ENCODE peak calls at places on chromosomes 12 and 14, in five cellular contexts. Y, R, L, M and V are unnamed samples.
A peak's percentile ranks its signal among the peaks of the same experiment; 100 is the strongest.

GRCh38 chr12:46373303-46374182 is 970 bp upstream of the SLC38A2 start:
- DNase-seq in L (peak; percentile 68), Y (no peak), M (peak; percentile 54), R (no peak), V (peak; percentile 60)

GRCh38 chr12:116376354-116377193 is 99.1 kb upstream of the MED13L start:
- DNase-seq in R (no peak), Y (no peak), M (no peak), L (peak; percentile 83), V (no peak)

GRCh38 chr12:124647316-124647715 is 79.9 kb upstream of the NCOR2 start:
- DNase-seq in Y (no peak), L (no peak), R (no peak), M (no peak), V (no peak)

GRCh38 chr14:64979336-64980074 is 7.2 kb upstream of the FNTB start:
- DNase-seq in L (peak; percentile 77), Y (no peak), M (no peak), R (no peak), V (no peak)

GRCh38 chr12:73935817-73936216 is 601.8 kb upstream of the ATXN7L3B start:
- DNase-seq in M (no peak), Y (no peak), R (no peak), L (no peak), V (no peak)

GRCh38 chr12:109731806-109732205 is 18.2 kb downstream of the FAM222A start:
- DNase-seq in M (no peak), Y (no peak), R (no peak), L (no peak), V (no peak)

GRCh38 chr12:117048585-117048904 is 50.7 kb downstream of the TESC start:
- DNase-seq in M (no peak), Y (no peak), L (no peak), R (no peak), V (no peak)

GRCh38 chr14:36663404-36664321 is 2.0 kb downstream of the PAX9 start:
- DNase-seq in Y (no peak), L (no peak), R (no peak), M (no peak), V (no peak)

GRCh38 chr12:2311001-2311778 is 258.4 kb downstream of the CACNA1C start:
- DNase-seq in L (peak; percentile 80), R (no peak), Y (no peak), M (no peak), V (no peak)

GRCh38 chr12:2282321-2282720 is 229.5 kb downstream of the CACNA1C start:
- DNase-seq in L (no peak), M (no peak), R (no peak), Y (no peak), V (no peak)

GRCh38 chr12:43044241-43044640 is 454.7 kb upstream of the PRICKLE1 start:
- DNase-seq in R (no peak), L (no peak), Y (no peak), M (no peak), V (no peak)

GRCh38 chr14:35821546-35822411 is 4.4 kb upstream of the BRMS1L start:
- DNase-seq in Y (peak; percentile 52), M (no peak), R (no peak), L (peak; percentile 45), V (no peak)

GRCh38 chr12:79380402-79380801 is 310.4 kb downstream of the PAWR start:
- DNase-seq in Y (no peak), R (no peak), M (no peak), L (no peak), V (no peak)

GRCh38 chr14:47744155-47744554 is 68.8 kb upstream of the MDGA2 start:
- DNase-seq in Y (no peak), L (no peak), R (no peak), M (no peak), V (no peak)

GRCh38 chr12:41213107-41213506 is 25.0 kb downstream of the PDZRN4 start:
- DNase-seq in M (no peak), R (no peak), Y (no peak), L (no peak), V (no peak)

GRCh38 chr12:111276189-111276588 is 92.7 kb downstream of the PHETA1 start:
- DNase-seq in R (no peak), M (no peak), Y (no peak), L (peak; percentile 5), V (no peak)

GRCh38 chr12:84397279-84397678 is 515.3 kb downstream of the SLC6A15 start:
- DNase-seq in L (no peak), R (no peak), Y (no peak), M (no peak), V (no peak)

GRCh38 chr14:23110579-23111375 is 6.0 kb upstream of the CIROP start:
- DNase-seq in Y (no peak), R (no peak), M (no peak), L (no peak), V (no peak)

GRCh38 chr14:103127356-103127755 is 4.1 kb downstream of the TNFAIP2 start:
- DNase-seq in M (no peak), L (no peak), Y (no peak), R (no peak), V (peak; percentile 79)

GRCh38 chr12:50765325-50765911 is 1.5 kb downstream of the ATF1 start:
- DNase-seq in L (peak; percentile 56), R (no peak), Y (peak; percentile 75), M (no peak), V (no peak)

GRCh38 chr14:54902521-54903420 is at the start of gene GCH1:
- DNase-seq in R (peak; percentile 12), M (peak; percentile 56), Y (no peak), L (peak; percentile 16), V (peak; percentile 93)

DNA sequence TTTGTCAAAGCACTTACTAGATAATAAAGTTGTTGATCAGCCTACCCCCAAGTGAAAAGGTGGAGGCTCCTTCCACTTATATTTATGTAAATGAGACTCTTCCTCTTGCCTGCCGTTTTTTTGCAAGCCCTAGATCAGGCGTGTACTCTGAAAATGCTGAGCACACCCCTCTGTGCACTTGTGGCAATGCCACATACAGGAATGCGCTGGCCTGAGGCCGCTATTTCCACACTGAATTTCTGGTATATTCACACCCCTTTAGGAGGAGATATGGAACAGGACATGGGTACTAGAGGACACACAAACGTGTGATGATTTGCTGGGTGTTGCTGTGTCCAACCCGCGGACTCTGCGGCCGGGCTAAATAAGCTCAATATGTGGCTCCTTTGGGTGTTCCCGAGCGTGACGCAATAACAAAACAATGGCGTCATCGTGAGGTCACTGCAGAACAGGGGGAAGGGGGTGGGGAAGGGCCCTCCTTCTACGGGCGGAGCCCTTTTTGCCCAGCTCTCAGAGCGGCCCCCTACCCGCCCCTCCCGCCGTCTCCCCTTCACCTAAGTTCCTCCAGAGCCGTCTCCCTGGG is 554 bp upstream of the TSPAN31 start:
- DNase-seq in Y (peak; percentile 73), M (peak; percentile 78), R (peak; percentile 48), L (peak; percentile 85), V (peak; percentile 73)
- H3K4me1 ChIP-seq in Y (peaks cover 7% of the 10 kb centered on the region), M (peaks cover 11% of the 10 kb centered on the region), R (peaks cover under 1% of the 10 kb centered on the region), L (peaks cover 3% of the 10 kb centered on the region), V (no peaks in the 10 kb centered on the region)

DNA sequence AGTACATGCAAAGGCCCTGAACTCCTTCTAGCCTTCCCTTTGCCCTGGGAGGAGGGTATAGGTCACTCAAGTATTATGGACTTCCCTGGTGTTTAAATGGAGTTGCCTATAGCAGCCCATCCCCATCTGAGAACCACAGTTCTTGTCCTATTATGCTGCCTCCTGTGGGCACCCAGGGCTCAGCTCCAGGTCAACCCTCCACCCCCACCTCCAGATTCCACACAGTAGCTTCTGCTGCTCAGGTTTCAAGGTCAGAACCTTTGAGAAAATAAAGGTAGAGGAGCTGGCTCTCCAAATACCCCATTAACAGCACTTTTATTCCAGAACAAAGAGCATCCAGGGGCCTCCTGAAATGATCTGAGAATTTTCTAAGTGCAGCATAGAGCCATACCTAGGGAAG is 57.4 kb downstream of the ACTN1 start:
- DNase-seq in L (no peak), R (no peak), M (no peak), Y (no peak), V (no peak)
- H3K4me1 ChIP-seq in L (peaks cover 31% of the 10 kb centered on the region), R (peaks cover 3% of the 10 kb centered on the region), M (peaks cover 10% of the 10 kb centered on the region), Y (no peaks in the 10 kb centered on the region), V (peaks cover 51% of the 10 kb centered on the region)

DNA sequence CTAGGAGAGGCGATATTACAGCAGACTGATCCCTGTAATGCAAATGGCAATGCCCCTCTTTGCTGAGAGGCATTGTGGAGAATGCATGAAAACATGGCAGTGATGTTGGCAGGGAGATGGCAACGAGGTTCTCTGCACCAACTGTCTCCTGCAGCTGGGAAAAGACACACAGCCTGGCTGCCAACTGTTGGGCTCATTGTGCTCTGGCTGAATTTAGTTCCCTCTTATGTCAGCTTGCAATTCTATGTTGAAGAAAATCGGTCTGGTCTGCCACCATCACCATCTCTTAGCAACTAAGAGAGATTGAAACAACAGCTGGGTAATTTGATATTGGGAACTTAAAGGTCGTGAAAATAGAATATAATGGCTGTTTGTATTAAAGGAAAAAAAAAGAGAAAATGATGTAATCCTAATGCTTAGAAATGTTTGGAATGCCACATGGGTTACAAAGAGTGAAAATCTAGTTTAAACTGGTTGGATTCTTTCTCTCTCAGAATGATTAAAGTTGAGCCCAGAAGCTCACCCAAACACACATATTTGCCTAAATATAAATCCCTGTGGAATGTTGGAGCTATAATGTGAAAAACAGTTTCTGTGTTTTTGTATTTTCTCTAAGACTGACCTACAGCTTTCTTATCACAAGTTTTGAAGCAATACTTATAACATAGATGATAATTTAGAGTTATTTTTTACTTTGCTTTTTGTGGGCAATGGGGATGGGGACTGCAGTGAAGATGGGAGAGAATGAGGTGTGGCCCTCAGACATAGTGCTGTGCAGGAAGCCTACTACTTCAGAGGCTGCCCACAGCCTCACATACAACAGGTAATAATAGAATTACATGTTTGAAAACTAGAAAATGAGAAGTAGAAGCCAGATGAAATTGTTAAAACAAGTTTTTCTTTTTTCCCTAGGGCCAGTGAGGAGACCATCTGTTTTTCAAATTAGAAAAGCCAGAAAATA is 143.7 kb downstream of the AKAP6 start:
- DNase-seq in R (no peak), Y (no peak), M (peak; percentile 27), L (peak; percentile 81), V (no peak)
- H3K4me1 ChIP-seq in R (peaks cover 10% of the 10 kb centered on the region), Y (no peaks in the 10 kb centered on the region), M (peaks cover 68% of the 10 kb centered on the region), L (peaks cover 20% of the 10 kb centered on the region), V (peaks cover 5% of the 10 kb centered on the region)

DNA sequence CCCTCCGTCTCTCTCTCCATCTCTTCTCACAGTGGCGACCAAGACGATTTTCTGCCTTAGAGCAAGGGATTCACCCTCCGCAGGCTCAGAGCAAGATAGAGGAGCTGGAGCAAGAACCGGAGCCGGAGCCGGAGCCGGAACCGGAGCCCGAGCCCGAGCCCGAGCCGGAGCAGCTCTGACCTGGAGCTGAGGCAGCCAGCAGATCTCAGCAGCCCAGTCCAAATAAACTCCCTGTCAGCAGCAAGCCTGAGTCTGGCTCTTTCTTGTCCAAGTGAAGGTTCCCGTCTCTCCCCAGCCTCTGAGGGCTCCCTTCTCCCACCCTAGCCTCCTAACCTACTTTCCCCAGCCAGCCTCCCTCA is 5.9 kb downstream of the LAG3 start:
- DNase-seq in R (no peak), L (no peak), Y (no peak), M (peak; percentile 41), V (no peak)
- H3K4me1 ChIP-seq in R (peaks cover 17% of the 10 kb centered on the region), L (peaks cover 4% of the 10 kb centered on the region), Y (peaks cover 4% of the 10 kb centered on the region), M (peaks cover 5% of the 10 kb centered on the region), V (peaks cover 4% of the 10 kb centered on the region)

DNA sequence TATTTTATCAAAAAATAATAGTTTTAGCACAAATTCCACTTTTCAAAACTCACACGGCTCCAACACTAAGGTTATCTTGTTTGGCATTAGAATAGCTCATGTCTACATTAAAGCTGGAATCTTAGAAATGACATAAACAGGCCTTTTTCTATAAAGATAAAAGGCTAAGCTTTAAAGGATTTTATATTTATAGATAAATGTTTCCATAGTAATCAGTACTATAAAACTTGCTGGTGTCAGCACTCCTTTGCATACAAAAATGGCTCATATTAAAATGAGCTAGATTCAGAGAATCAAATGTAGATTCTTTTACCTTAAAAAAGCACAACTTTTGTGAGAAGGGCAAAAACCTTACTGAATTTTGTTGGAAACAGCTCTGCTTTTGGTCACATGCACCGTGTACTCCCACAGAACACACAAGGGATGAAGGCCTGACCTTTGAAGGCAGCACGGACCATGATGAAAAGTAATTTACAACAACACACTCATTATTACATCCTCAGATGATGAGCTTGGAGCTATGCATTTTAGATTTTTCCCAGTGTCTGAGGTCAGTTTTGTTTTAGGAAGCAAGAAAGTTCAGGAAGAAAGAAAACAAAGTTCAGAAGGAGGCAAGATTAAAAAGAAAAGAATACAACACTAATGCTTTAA is 202.8 kb downstream of the BCAT1 start:
- DNase-seq in R (no peak), M (no peak), L (no peak), Y (no peak), V (no peak)
- H3K4me1 ChIP-seq in R (no peaks in the 10 kb centered on the region), M (no peaks in the 10 kb centered on the region), L (peaks cover 6% of the 10 kb centered on the region), Y (no peaks in the 10 kb centered on the region), V (peaks cover 4% of the 10 kb centered on the region)